ENCODE peak calls at places on chromosomes 7 and 10, in ten cellular contexts. One of them, this sample, is unnamed.

GRCh38 chr7:95028683-95029082 is 121.3 kb downstream of the PPP1R9A start:
- DNase-seq in right cardiac atrium: no peak
- DNase-seq in COR-L47: no peak
- DNase-seq in NCI-H1092 treated with DMSO at 0.1 percent for 48 hours: no peak
- DNase-seq in posterior vena cava: no peak
- DNase-seq in ELR: no peak
- DNase-seq in T-helper 1 cell: no peak
- DNase-seq in transverse colon: no peak
- DNase-seq in OCI-LY7: no peak
- DNase-seq in right atrium auricular region: no peak
- DNase-seq in this sample: no peak

GRCh38 chr7:151309306-151309705 is 32.3 kb upstream of the NUB1 start:
- DNase-seq in right atrium auricular region: peak; percentile 30
- DNase-seq in posterior vena cava: peak; percentile 37
- DNase-seq in ELR: peak; percentile 39
- DNase-seq in T-helper 1 cell: no peak
- DNase-seq in right cardiac atrium: no peak
- DNase-seq in OCI-LY7: no peak
- DNase-seq in NCI-H1092 treated with DMSO at 0.1 percent for 48 hours: no peak
- DNase-seq in transverse colon: no peak
- DNase-seq in COR-L47: no peak
- DNase-seq in this sample: no peak

GRCh38 chr10:55897436-55897835 is 463.6 kb downstream of the ZWINT start:
- DNase-seq in T-helper 1 cell: no peak
- DNase-seq in NCI-H1092 treated with DMSO at 0.1 percent for 48 hours: no peak
- DNase-seq in right cardiac atrium: no peak
- DNase-seq in ELR: no peak
- DNase-seq in COR-L47: no peak
- DNase-seq in transverse colon: no peak
- DNase-seq in OCI-LY7: no peak
- DNase-seq in right atrium auricular region: no peak
- DNase-seq in posterior vena cava: peak; percentile 64
- DNase-seq in this sample: no peak

GRCh38 chr10:61970182-61971015 is 68.9 kb downstream of the ARID5B start:
- DNase-seq in transverse colon: no peak
- DNase-seq in T-helper 1 cell: no peak
- DNase-seq in OCI-LY7: peak; percentile 49
- DNase-seq in COR-L47: no peak
- DNase-seq in NCI-H1092 treated with DMSO at 0.1 percent for 48 hours: no peak
- DNase-seq in ELR: peak; percentile 33
- DNase-seq in right atrium auricular region: no peak
- DNase-seq in posterior vena cava: no peak
- DNase-seq in right cardiac atrium: peak; percentile 58
- DNase-seq in this sample: no peak

GRCh38 chr10:102615361-102615760 is 28.9 kb upstream of the TRIM8 start:
- DNase-seq in COR-L47: no peak
- DNase-seq in transverse colon: no peak
- DNase-seq in posterior vena cava: peak; percentile 58
- DNase-seq in NCI-H1092 treated with DMSO at 0.1 percent for 48 hours: no peak
- DNase-seq in right atrium auricular region: no peak
- DNase-seq in T-helper 1 cell: no peak
- DNase-seq in right cardiac atrium: no peak
- DNase-seq in ELR: peak; percentile 44
- DNase-seq in OCI-LY7: peak; percentile 44
- DNase-seq in this sample: no peak

GRCh38 chr10:3780766-3781457 is 4.1 kb downstream of the KLF6 start:
- DNase-seq in posterior vena cava: peak; percentile 77
- DNase-seq in NCI-H1092 treated with DMSO at 0.1 percent for 48 hours: no peak
- DNase-seq in right atrium auricular region: no peak
- DNase-seq in COR-L47: no peak
- DNase-seq in right cardiac atrium: no peak
- DNase-seq in OCI-LY7: no peak
- DNase-seq in transverse colon: no peak
- DNase-seq in T-helper 1 cell: no peak
- DNase-seq in ELR: peak; percentile 21
- DNase-seq in this sample: no peak

GRCh38 chr7:123615344-123615743 is 13.7 kb downstream of the ASB15 start:
- DNase-seq in COR-L47: no peak
- DNase-seq in transverse colon: no peak
- DNase-seq in right cardiac atrium: no peak
- DNase-seq in OCI-LY7: no peak
- DNase-seq in ELR: no peak
- DNase-seq in right atrium auricular region: no peak
- DNase-seq in posterior vena cava: no peak
- DNase-seq in NCI-H1092 treated with DMSO at 0.1 percent for 48 hours: no peak
- DNase-seq in T-helper 1 cell: no peak
- DNase-seq in this sample: no peak

GRCh38 chr10:77163670-77164348 is 473.8 kb downstream of the KCNMA1 start:
- DNase-seq in transverse colon: peak; percentile 60
- DNase-seq in NCI-H1092 treated with DMSO at 0.1 percent for 48 hours: no peak
- DNase-seq in right cardiac atrium: no peak
- DNase-seq in right atrium auricular region: no peak
- DNase-seq in T-helper 1 cell: no peak
- DNase-seq in COR-L47: no peak
- DNase-seq in posterior vena cava: peak; percentile 83
- DNase-seq in ELR: peak; percentile 100
- DNase-seq in OCI-LY7: no peak
- DNase-seq in this sample: no peak

GRCh38 chr7:136637826-136638225 is 230.6 kb upstream of the CHRM2 start:
- DNase-seq in right atrium auricular region: no peak
- DNase-seq in OCI-LY7: no peak
- DNase-seq in posterior vena cava: no peak
- DNase-seq in transverse colon: no peak
- DNase-seq in COR-L47: no peak
- DNase-seq in ELR: peak; percentile 43
- DNase-seq in T-helper 1 cell: no peak
- DNase-seq in right cardiac atrium: no peak
- DNase-seq in NCI-H1092 treated with DMSO at 0.1 percent for 48 hours: no peak
- DNase-seq in this sample: no peak

GRCh38 chr7:66493235-66494181 is 135.2 kb upstream of the KCTD7 start:
- DNase-seq in T-helper 1 cell: peak; percentile 94
- DNase-seq in transverse colon: peak; percentile 98
- DNase-seq in NCI-H1092 treated with DMSO at 0.1 percent for 48 hours: peak; percentile 98
- DNase-seq in ELR: peak; percentile 97
- DNase-seq in right atrium auricular region: peak; percentile 99
- DNase-seq in OCI-LY7: peak; percentile 99
- DNase-seq in right cardiac atrium: peak; percentile 99
- DNase-seq in COR-L47: peak; percentile 97
- DNase-seq in posterior vena cava: peak; percentile 99
- DNase-seq in this sample: peak; percentile 95

GRCh38 chr7:30074422-30075030 is 46.3 kb downstream of the PLEKHA8 start:
- DNase-seq in ELR: peak; percentile 80
- DNase-seq in OCI-LY7: peak; percentile 62
- DNase-seq in NCI-H1092 treated with DMSO at 0.1 percent for 48 hours: peak; percentile 54
- DNase-seq in COR-L47: peak; percentile 50
- DNase-seq in right atrium auricular region: no peak
- DNase-seq in T-helper 1 cell: no peak
- DNase-seq in transverse colon: no peak
- DNase-seq in posterior vena cava: no peak
- DNase-seq in right cardiac atrium: no peak
- DNase-seq in this sample: no peak

GRCh38 chr7:124992881-124993562 is 63.4 kb upstream of the POT1 start:
- DNase-seq in OCI-LY7: no peak
- DNase-seq in right atrium auricular region: no peak
- DNase-seq in T-helper 1 cell: no peak
- DNase-seq in COR-L47: no peak
- DNase-seq in posterior vena cava: peak; percentile 80
- DNase-seq in ELR: peak; percentile 79
- DNase-seq in NCI-H1092 treated with DMSO at 0.1 percent for 48 hours: no peak
- DNase-seq in right cardiac atrium: peak; percentile 34
- DNase-seq in transverse colon: no peak
- DNase-seq in this sample: no peak

GRCh38 chr7:42181566-42181965 is 55.4 kb downstream of the GLI3 start:
- DNase-seq in T-helper 1 cell: no peak
- DNase-seq in COR-L47: no peak
- DNase-seq in NCI-H1092 treated with DMSO at 0.1 percent for 48 hours: no peak
- DNase-seq in right atrium auricular region: no peak
- DNase-seq in transverse colon: no peak
- DNase-seq in right cardiac atrium: no peak
- DNase-seq in posterior vena cava: no peak
- DNase-seq in ELR: no peak
- DNase-seq in OCI-LY7: no peak
- DNase-seq in this sample: no peak

GRCh38 chr10:112949875-112950507 is at the start of gene TCF7L2:
- DNase-seq in NCI-H1092 treated with DMSO at 0.1 percent for 48 hours: peak; percentile 85
- DNase-seq in T-helper 1 cell: peak; percentile 43
- DNase-seq in posterior vena cava: peak; percentile 98
- DNase-seq in right cardiac atrium: peak; percentile 99
- DNase-seq in transverse colon: peak; percentile 96
- DNase-seq in COR-L47: peak; percentile 71
- DNase-seq in ELR: peak; percentile 98
- DNase-seq in right atrium auricular region: peak; percentile 97
- DNase-seq in OCI-LY7: peak; percentile 86
- DNase-seq in this sample: no peak

GRCh38 chr7:127629268-127629854 is 11.4 kb upstream of the PAX4 start:
- DNase-seq in posterior vena cava: no peak
- DNase-seq in ELR: peak; percentile 18
- DNase-seq in OCI-LY7: peak; percentile 41
- DNase-seq in transverse colon: peak; percentile 34
- DNase-seq in COR-L47: no peak
- DNase-seq in right atrium auricular region: no peak
- DNase-seq in NCI-H1092 treated with DMSO at 0.1 percent for 48 hours: peak; percentile 26
- DNase-seq in T-helper 1 cell: no peak
- DNase-seq in right cardiac atrium: peak; percentile 55
- DNase-seq in this sample: no peak

GRCh38 chr7:7569615-7570014 is 2.9 kb downstream of the MIOS start:
- DNase-seq in ELR: no peak
- DNase-seq in transverse colon: no peak
- DNase-seq in OCI-LY7: peak; percentile 17
- DNase-seq in right atrium auricular region: no peak
- DNase-seq in right cardiac atrium: no peak
- DNase-seq in T-helper 1 cell: no peak
- DNase-seq in NCI-H1092 treated with DMSO at 0.1 percent for 48 hours: no peak
- DNase-seq in COR-L47: no peak
- DNase-seq in posterior vena cava: no peak
- DNase-seq in this sample: no peak

GRCh38 chr10:86900955-86901354 is 56.5 kb downstream of the MMRN2 start:
- DNase-seq in transverse colon: peak; percentile 26
- DNase-seq in ELR: no peak
- DNase-seq in right cardiac atrium: peak; percentile 91
- DNase-seq in right atrium auricular region: peak; percentile 90
- DNase-seq in T-helper 1 cell: no peak
- DNase-seq in COR-L47: no peak
- DNase-seq in NCI-H1092 treated with DMSO at 0.1 percent for 48 hours: no peak
- DNase-seq in posterior vena cava: no peak
- DNase-seq in OCI-LY7: no peak
- DNase-seq in this sample: no peak

GRCh38 chr10:44513592-44513991 is 128.7 kb upstream of the CXCL12 start:
- DNase-seq in right atrium auricular region: no peak
- DNase-seq in OCI-LY7: no peak
- DNase-seq in ELR: peak; percentile 47
- DNase-seq in posterior vena cava: no peak
- DNase-seq in T-helper 1 cell: no peak
- DNase-seq in transverse colon: no peak
- DNase-seq in right cardiac atrium: no peak
- DNase-seq in NCI-H1092 treated with DMSO at 0.1 percent for 48 hours: no peak
- DNase-seq in COR-L47: no peak
- DNase-seq in this sample: no peak

GRCh38 chr7:88458931-88459330 is 152.2 kb upstream of the STEAP4 start:
- DNase-seq in transverse colon: no peak
- DNase-seq in right atrium auricular region: no peak
- DNase-seq in T-helper 1 cell: no peak
- DNase-seq in right cardiac atrium: no peak
- DNase-seq in OCI-LY7: no peak
- DNase-seq in ELR: no peak
- DNase-seq in COR-L47: no peak
- DNase-seq in NCI-H1092 treated with DMSO at 0.1 percent for 48 hours: no peak
- DNase-seq in posterior vena cava: no peak
- DNase-seq in this sample: no peak

GRCh38 chr10:19549503-19549902 is 266.7 kb upstream of the PLXDC2 start:
- DNase-seq in COR-L47: no peak
- DNase-seq in right atrium auricular region: no peak
- DNase-seq in ELR: no peak
- DNase-seq in right cardiac atrium: no peak
- DNase-seq in posterior vena cava: no peak
- DNase-seq in T-helper 1 cell: no peak
- DNase-seq in transverse colon: no peak
- DNase-seq in NCI-H1092 treated with DMSO at 0.1 percent for 48 hours: no peak
- DNase-seq in OCI-LY7: no peak
- DNase-seq in this sample: no peak

GRCh38 chr10:49139866-49140195 is 6.0 kb upstream of the FAM170B start:
- DNase-seq in transverse colon: no peak
- DNase-seq in T-helper 1 cell: no peak
- DNase-seq in right atrium auricular region: no peak
- DNase-seq in OCI-LY7: no peak
- DNase-seq in ELR: peak; percentile 99
- DNase-seq in posterior vena cava: no peak
- DNase-seq in right cardiac atrium: no peak
- DNase-seq in NCI-H1092 treated with DMSO at 0.1 percent for 48 hours: no peak
- DNase-seq in COR-L47: no peak
- DNase-seq in this sample: no peak

GRCh38 chr7:41685684-41686083 is 17.2 kb downstream of the INHBA start:
- DNase-seq in posterior vena cava: no peak
- DNase-seq in T-helper 1 cell: no peak
- DNase-seq in ELR: peak; percentile 75
- DNase-seq in transverse colon: no peak
- DNase-seq in NCI-H1092 treated with DMSO at 0.1 percent for 48 hours: no peak
- DNase-seq in right atrium auricular region: no peak
- DNase-seq in COR-L47: no peak
- DNase-seq in OCI-LY7: no peak
- DNase-seq in right cardiac atrium: no peak
- DNase-seq in this sample: no peak

GRCh38 chr10:69407621-69408301 is 9.0 kb downstream of the TACR2 start:
- DNase-seq in right atrium auricular region: no peak
- DNase-seq in OCI-LY7: peak; percentile 61
- DNase-seq in NCI-H1092 treated with DMSO at 0.1 percent for 48 hours: peak; percentile 18
- DNase-seq in transverse colon: no peak
- DNase-seq in T-helper 1 cell: no peak
- DNase-seq in posterior vena cava: no peak
- DNase-seq in right cardiac atrium: peak; percentile 62
- DNase-seq in COR-L47: no peak
- DNase-seq in ELR: peak; percentile 56
- DNase-seq in this sample: no peak

GRCh38 chr10:112955736-112956421 is 5.8 kb downstream of the TCF7L2 start:
- DNase-seq in right cardiac atrium: no peak
- DNase-seq in ELR: peak; percentile 78
- DNase-seq in right atrium auricular region: no peak
- DNase-seq in NCI-H1092 treated with DMSO at 0.1 percent for 48 hours: no peak
- DNase-seq in posterior vena cava: no peak
- DNase-seq in OCI-LY7: no peak
- DNase-seq in transverse colon: peak; percentile 34
- DNase-seq in COR-L47: no peak
- DNase-seq in T-helper 1 cell: no peak
- DNase-seq in this sample: no peak

GRCh38 chr10:133335238-133336122 is 1.2 kb downstream of the CALY start:
- DNase-seq in T-helper 1 cell: peak; percentile 71
- DNase-seq in right cardiac atrium: peak; percentile 85
- DNase-seq in posterior vena cava: peak; percentile 91
- DNase-seq in COR-L47: no peak
- DNase-seq in NCI-H1092 treated with DMSO at 0.1 percent for 48 hours: no peak
- DNase-seq in OCI-LY7: no peak
- DNase-seq in transverse colon: peak; percentile 62
- DNase-seq in right atrium auricular region: no peak
- DNase-seq in ELR: peak; percentile 68
- DNase-seq in this sample: peak; percentile 64

GRCh38 chr10:104274762-104275721 is 6.1 kb downstream of the GSTO2 start:
- DNase-seq in OCI-LY7: peak; percentile 55
- DNase-seq in posterior vena cava: peak; percentile 83
- DNase-seq in right cardiac atrium: peak; percentile 66
- DNase-seq in COR-L47: no peak
- DNase-seq in right atrium auricular region: no peak
- DNase-seq in NCI-H1092 treated with DMSO at 0.1 percent for 48 hours: no peak
- DNase-seq in transverse colon: peak; percentile 54
- DNase-seq in T-helper 1 cell: no peak
- DNase-seq in ELR: peak; percentile 48
- DNase-seq in this sample: peak; percentile 23

GRCh38 chr10:102580230-102580629 is 64.0 kb upstream of the TRIM8 start:
- DNase-seq in ELR: no peak
- DNase-seq in NCI-H1092 treated with DMSO at 0.1 percent for 48 hours: no peak
- DNase-seq in right atrium auricular region: no peak
- DNase-seq in right cardiac atrium: no peak
- DNase-seq in posterior vena cava: no peak
- DNase-seq in OCI-LY7: no peak
- DNase-seq in transverse colon: no peak
- DNase-seq in T-helper 1 cell: no peak
- DNase-seq in COR-L47: no peak
- DNase-seq in this sample: no peak

GRCh38 chr10:101044117-101044516 is 13.1 kb downstream of the SFXN3 start:
- DNase-seq in OCI-LY7: no peak
- DNase-seq in ELR: no peak
- DNase-seq in NCI-H1092 treated with DMSO at 0.1 percent for 48 hours: no peak
- DNase-seq in T-helper 1 cell: no peak
- DNase-seq in right atrium auricular region: no peak
- DNase-seq in COR-L47: no peak
- DNase-seq in right cardiac atrium: no peak
- DNase-seq in posterior vena cava: no peak
- DNase-seq in transverse colon: no peak
- DNase-seq in this sample: no peak